ENCODE peak calls at places on chromosomes 1 and 21, in four cellular contexts. Y is CD8-positive, alpha-beta memory T cell; T is HEK293T; M is cardiac muscle cell. J is an unnamed sample.

GRCh38 chr1:44390277-44390676 is 14.8 kb upstream of the RNF220 start:
- DNase-seq in Y (no peak), T (no peak), M (peak; percentile 55), J (no peak)

GRCh38 chr1:159922499-159923202 is 2.7 kb downstream of the TAGLN2 start:
- DNase-seq in Y (peak; percentile 64), T (no peak), M (peak; percentile 67), J (no peak)

GRCh38 chr1:88239205-88239604 is 444.9 kb upstream of the PKN2 start:
- DNase-seq in Y (no peak), T (no peak), M (no peak), J (no peak)

GRCh38 chr1:204124639-204125038 is 27.2 kb downstream of the ETNK2 start:
- DNase-seq in Y (no peak), T (no peak), M (no peak), J (no peak)

GRCh38 chr1:67645495-67646144 is 39.4 kb upstream of the GADD45A start:
- DNase-seq in Y (no peak), T (no peak), M (peak; percentile 74), J (no peak)

GRCh38 chr1:99004270-99005141 is at the start of gene PLPPR5:
- DNase-seq in Y (peak; percentile 49), T (peak; percentile 55), M (peak; percentile 25), J (no peak)

GRCh38 chr21:16455978-16456377 is 726.2 kb downstream of the USP25 start:
- DNase-seq in Y (no peak), T (no peak), M (no peak), J (no peak)

GRCh38 chr1:202237052-202237451 is 43.5 kb downstream of the LGR6 start:
- DNase-seq in Y (no peak), T (peak; percentile 91), M (peak; percentile 36), J (peak; percentile 11)

GRCh38 chr1:212950243-212951057 is at the start of gene VASH2:
- DNase-seq in Y (no peak), T (peak; percentile 98), M (peak; percentile 76), J (peak; percentile 17)

GRCh38 chr21:40043866-40044265 is 176.6 kb downstream of the PCP4 start:
- DNase-seq in Y (no peak), T (no peak), M (no peak), J (no peak)

GRCh38 chr1:214569357-214570004 is 18.1 kb upstream of the PTPN14 start:
- DNase-seq in Y (no peak), T (no peak), M (peak; percentile 25), J (no peak)

GRCh38 chr1:239274242-239274830 is 112.0 kb upstream of the CHRM3 start:
- DNase-seq in Y (no peak), T (no peak), M (no peak), J (no peak)

GRCh38 chr1:10561497-10561896 is 86.7 kb downstream of the PEX14 start:
- DNase-seq in Y (no peak), T (no peak), M (peak; percentile 45), J (no peak)

GRCh38 chr1:29878501-29878900 is 642.2 kb downstream of the PTPRU start:
- DNase-seq in Y (no peak), T (no peak), M (no peak), J (no peak)

GRCh38 chr1:150609726-150610125 is 19.7 kb downstream of the ENSA start:
- DNase-seq in Y (no peak), T (no peak), M (peak; percentile 68), J (no peak)